ENCODE peak calls at places on chromosomes 3 and 15, in six cellular contexts. B is trophoblast cell, N is neuronal stem cell, X is H9, S is H1, Y is mesenchymal stem cell. E is an unnamed sample.

GRCh38 chr3:124993462-124993861 is 58.9 kb upstream of the MUC13 start:
- DNase-seq in N (no peak), B (no peak), S (no peak), X (no peak), Y (no peak), E (no peak)

GRCh38 chr3:147521646-147522045 is 112.5 kb downstream of the ZIC1 start:
- DNase-seq in Y (no peak), S (no peak), X (no peak), B (no peak), N (no peak), E (peak; percentile 37)

GRCh38 chr15:75174736-75175135 is 26.9 kb upstream of the C15orf39 start:
- DNase-seq in B (no peak), S (no peak), N (no peak), X (no peak), Y (no peak), E (no peak)

GRCh38 chr3:128556949-128557348 is 63.9 kb upstream of the GATA2 start:
- DNase-seq in B (no peak), S (no peak), X (no peak), Y (no peak), N (no peak), E (no peak)

GRCh38 chr3:179071161-179071568 is 444 bp downstream of the ZMAT3 start:
- DNase-seq in Y (peak; percentile 82), X (no peak), S (no peak), N (no peak), B (peak; percentile 82), E (peak; percentile 67)

GRCh38 chr15:35168464-35168863 is 83.4 kb upstream of the NANOGP8 start:
- DNase-seq in B (no peak), S (no peak), N (no peak), X (no peak), Y (peak; percentile 70), E (peak; percentile 90)

GRCh38 chr3:133437391-133438093 is 37.7 kb downstream of the BFSP2 start:
- DNase-seq in N (no peak), S (no peak), B (no peak), X (no peak), Y (no peak), E (peak; percentile 13)

GRCh38 chr15:62244762-62245161 is 79.7 kb upstream of the C2CD4B start:
- DNase-seq in Y (no peak), B (no peak), X (peak; percentile 49), S (no peak), N (no peak), E (no peak)

GRCh38 chr15:70726753-70727152 is 36.6 kb downstream of the UACA start:
- DNase-seq in N (no peak), S (no peak), Y (peak; percentile 42), X (no peak), B (no peak), E (peak; percentile 54)

GRCh38 chr15:70584838-70585706 is 178.3 kb downstream of the UACA start:
- DNase-seq in B (peak; percentile 67), Y (peak; percentile 51), N (peak; percentile 63), X (peak; percentile 83), S (peak; percentile 41), E (peak; percentile 24)

GRCh38 chr15:101314301-101314700 is 19.3 kb upstream of the SNRPA1 start:
- DNase-seq in X (no peak), B (no peak), N (no peak), S (no peak), Y (no peak), E (no peak)

GRCh38 chr3:142808103-142808917 is 80.6 kb downstream of the PCOLCE2 start:
- DNase-seq in B (peak; percentile 83), N (no peak), X (no peak), Y (peak; percentile 72), S (no peak), E (peak; percentile 72)

DNA sequence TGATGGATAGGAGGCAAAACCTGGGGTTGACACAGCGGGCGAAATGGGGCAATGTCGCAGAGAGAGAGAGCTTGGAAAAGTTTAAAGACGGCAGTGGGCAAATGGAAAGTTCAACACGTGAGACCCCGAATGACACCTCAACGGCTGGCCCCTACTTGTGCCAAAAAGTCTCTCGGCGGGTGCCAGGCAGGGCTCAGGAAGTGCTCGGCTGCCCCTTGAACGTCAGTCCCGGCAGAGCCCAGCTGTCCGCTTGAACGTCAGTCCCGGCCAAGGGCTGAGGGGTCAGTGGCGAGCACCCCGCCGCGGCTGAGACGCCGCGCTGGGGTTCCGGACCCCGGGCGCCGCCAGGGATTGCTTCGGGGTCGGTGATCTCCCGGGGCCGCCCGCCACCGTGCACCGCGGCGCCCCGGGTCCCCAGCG is 638 bp downstream of the EOGT start:
- DNase-seq in B (no peak), S (no peak), N (peak; percentile 17), X (peak; percentile 61), Y (peak; percentile 65), E (peak; percentile 67)
- H3K4ac ChIP-seq in B (peak overlapping the region; percentile 47), S (no peak overlapping the region), N (no peak overlapping the region), X (no peak overlapping the region), Y (no peak overlapping the region), E (peak overlapping the region; percentile 73)

GRCh38 chr15:99635145-99635544 is 69.4 kb downstream of the MEF2A start:
- DNase-seq in B (no peak), S (no peak), X (no peak), N (no peak), Y (no peak), E (no peak)
- H3K9me3 ChIP-seq in B (no peaks in the 10 kb centered on the region), S (no peaks in the 10 kb centered on the region), X (no peaks in the 10 kb centered on the region), N (peaks cover 19% of the 10 kb centered on the region), Y (no peaks in the 10 kb centered on the region), E (peaks cover 3% of the 10 kb centered on the region)

GRCh38 chr15:57505949-57506391 is 85.7 kb upstream of the MYZAP start:
- DNase-seq in S (no peak), B (peak; percentile 97), N (no peak), Y (peak; percentile 35), X (no peak), E (no peak)
- H3K4ac ChIP-seq in S (no peak overlapping the region), B (no peak overlapping the region), N (no peak overlapping the region), Y (no peak overlapping the region), X (no peak overlapping the region), E (no peak overlapping the region)

GRCh38 chr15:97140216-97140615 is 809.7 kb downstream of the NR2F2 start:
- DNase-seq in Y (no peak), N (peak; percentile 9), S (no peak), X (no peak), B (no peak), E (no peak)

GRCh38 chr15:97143847-97144711 is 813.6 kb downstream of the NR2F2 start:
- DNase-seq in X (no peak), N (no peak), Y (no peak), B (no peak), S (no peak), E (no peak)

GRCh38 chr15:97141360-97141759 is 810.9 kb downstream of the NR2F2 start:
- DNase-seq in X (no peak), N (no peak), S (no peak), B (no peak), Y (no peak), E (no peak)
- H3K9me3 ChIP-seq in X (no peaks in the 10 kb centered on the region), N (peaks cover 6% of the 10 kb centered on the region), S (no peaks in the 10 kb centered on the region), B (peaks cover 2% of the 10 kb centered on the region), Y (peaks cover 6% of the 10 kb centered on the region), E (peaks cover 7% of the 10 kb centered on the region)

GRCh38 chr15:32856753-32857152 is 138.9 kb downstream of the GREM1 start:
- DNase-seq in S (no peak), N (no peak), Y (peak; percentile 61), X (no peak), B (peak; percentile 86), E (peak; percentile 81)
- H3K4ac ChIP-seq in S (no peak overlapping the region), N (no peak overlapping the region), Y (peak overlapping the region; percentile 86), X (no peak overlapping the region), B (peak overlapping the region; percentile 47), E (peak overlapping the region; percentile 99)

GRCh38 chr3:525415-525814 is 328.9 kb downstream of the CHL1 start:
- DNase-seq in S (no peak), X (no peak), B (no peak), Y (no peak), N (no peak), E (no peak)
- H3K9me3 ChIP-seq in S (no peaks in the 10 kb centered on the region), X (no peaks in the 10 kb centered on the region), B (no peaks in the 10 kb centered on the region), Y (no peaks in the 10 kb centered on the region), N (no peaks in the 10 kb centered on the region), E (peaks cover 2% of the 10 kb centered on the region)

DNA sequence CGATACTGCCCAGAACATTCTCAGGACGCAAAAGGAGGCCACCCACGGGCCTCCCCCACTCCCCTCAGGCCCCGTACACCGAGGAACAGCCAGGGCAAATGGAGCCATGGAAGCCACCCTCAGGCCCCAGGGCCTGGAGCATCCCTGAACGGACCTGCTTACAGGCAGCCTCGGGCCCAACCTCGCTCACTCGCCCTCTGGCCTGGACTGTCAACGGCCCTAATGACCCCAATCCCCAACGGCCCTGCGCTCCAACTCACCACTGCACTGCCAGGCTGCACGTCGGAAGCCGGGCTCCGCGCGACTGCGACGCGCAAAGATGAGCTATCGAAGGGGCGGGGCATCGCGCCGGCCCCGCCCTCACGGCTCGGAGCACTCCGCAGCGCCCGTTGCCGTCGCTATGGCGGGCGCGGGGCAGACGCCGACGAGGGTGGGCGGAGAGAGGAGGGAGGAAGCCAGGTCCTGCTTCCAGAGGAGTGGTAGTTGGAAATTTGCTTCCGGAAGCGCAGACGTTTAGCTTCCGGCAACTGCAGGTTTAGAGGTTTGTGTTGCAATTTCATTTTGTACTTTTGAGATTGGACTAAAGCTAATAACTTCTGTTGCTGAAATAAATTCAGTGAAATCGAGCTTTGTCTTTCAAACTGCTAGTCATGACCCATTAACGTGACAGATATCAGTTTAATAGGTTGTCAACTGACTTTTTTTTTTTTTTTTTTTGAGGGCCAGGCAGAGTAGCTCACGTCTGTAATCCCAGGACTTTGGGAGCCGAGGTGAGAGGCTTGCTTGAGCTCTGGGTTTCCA is at the start of gene SKIC8:
- DNase-seq in N (peak; percentile 89), X (peak; percentile 95), S (peak; percentile 78), B (peak; percentile 98), Y (peak; percentile 95), E (peak; percentile 89)
- H3K4ac ChIP-seq in N (no peak within 1 kb of the TSS), X (no peak within 1 kb of the TSS), S (no peak within 1 kb of the TSS), B (peak within 1 kb of the TSS; percentile 61), Y (peak within 1 kb of the TSS; percentile 64), E (peak within 1 kb of the TSS; percentile 89)

E was measured in IMR-90.